ENCODE peak calls at places on chromosomes 13 and 19, in six cellular contexts. N, E, J, F, C and U are unnamed samples.
A peak's percentile ranks its signal among the peaks of the same experiment; 100 is the strongest.

GRCh38 chr19:27392027-27392632 is 1820.8 kb downstream of the UQCRFS1 start:
- DNase-seq in F (no peak), E (no peak), C (no peak), N (no peak), J (no peak), U (no peak)

GRCh38 chr13:99374994-99375805 is 68.0 kb upstream of the GPR183 start:
- DNase-seq in C (no peak), J (no peak), F (no peak), N (no peak), E (no peak), U (no peak)

GRCh38 chr13:27822258-27822872 is 30.1 kb downstream of the GSX1 start:
- DNase-seq in E (no peak), C (peak; percentile 6), N (no peak), F (no peak), J (no peak), U (no peak)

GRCh38 chr19:40831502-40832430 is 18.5 kb downstream of the CYP2A6 start:
- DNase-seq in J (peak; percentile 64), C (no peak), N (no peak), E (no peak), F (no peak), U (no peak)

GRCh38 chr13:24097064-24097463 is 63.5 kb upstream of the SPATA13 start:
- DNase-seq in J (no peak), E (no peak), N (no peak), F (peak; percentile 16), C (no peak), U (no peak)

GRCh38 chr13:113552786-113553540 is 31.6 kb upstream of the TFDP1 start:
- DNase-seq in C (peak; percentile 97), J (no peak), N (peak; percentile 40), E (no peak), F (no peak), U (no peak)

GRCh38 chr19:33399745-33400681 is 26.5 kb downstream of the CEBPG start:
- DNase-seq in N (peak; percentile 34), C (no peak), F (no peak), J (peak; percentile 63), E (no peak), U (no peak)

GRCh38 chr13:98681017-98681416 is 71.5 kb downstream of the SLC15A1 start:
- DNase-seq in E (no peak), N (no peak), C (no peak), F (no peak), J (no peak), U (no peak)

GRCh38 chr13:45807520-45808099 is 43.9 kb downstream of the SIAH3 start:
- DNase-seq in J (no peak), C (peak; percentile 63), N (no peak), E (no peak), F (peak; percentile 8), U (no peak)

GRCh38 chr13:63088226-63088625 is 1672.6 kb upstream of the PCDH20 start:
- DNase-seq in J (no peak), F (no peak), N (no peak), E (no peak), C (no peak), U (no peak)

GRCh38 chr13:75357576-75358295 is 124.2 kb downstream of the TBC1D4 start:
- DNase-seq in J (no peak), E (peak; percentile 17), F (no peak), C (peak; percentile 78), N (no peak), U (no peak)

GRCh38 chr19:38402967-38403674 is at the start of gene FAM98C:
- DNase-seq in F (peak; percentile 76), N (peak; percentile 96), E (peak; percentile 94), J (peak; percentile 98), C (peak; percentile 97), U (peak; percentile 96)
- H3K27ac ChIP-seq in F (peak within 1 kb of the TSS; percentile 72), N (peak within 1 kb of the TSS; percentile 93), E (no peak within 1 kb of the TSS), J (peak within 1 kb of the TSS; percentile 88), C (peak within 1 kb of the TSS; percentile 28), U (peak within 1 kb of the TSS; percentile 81)

DNA sequence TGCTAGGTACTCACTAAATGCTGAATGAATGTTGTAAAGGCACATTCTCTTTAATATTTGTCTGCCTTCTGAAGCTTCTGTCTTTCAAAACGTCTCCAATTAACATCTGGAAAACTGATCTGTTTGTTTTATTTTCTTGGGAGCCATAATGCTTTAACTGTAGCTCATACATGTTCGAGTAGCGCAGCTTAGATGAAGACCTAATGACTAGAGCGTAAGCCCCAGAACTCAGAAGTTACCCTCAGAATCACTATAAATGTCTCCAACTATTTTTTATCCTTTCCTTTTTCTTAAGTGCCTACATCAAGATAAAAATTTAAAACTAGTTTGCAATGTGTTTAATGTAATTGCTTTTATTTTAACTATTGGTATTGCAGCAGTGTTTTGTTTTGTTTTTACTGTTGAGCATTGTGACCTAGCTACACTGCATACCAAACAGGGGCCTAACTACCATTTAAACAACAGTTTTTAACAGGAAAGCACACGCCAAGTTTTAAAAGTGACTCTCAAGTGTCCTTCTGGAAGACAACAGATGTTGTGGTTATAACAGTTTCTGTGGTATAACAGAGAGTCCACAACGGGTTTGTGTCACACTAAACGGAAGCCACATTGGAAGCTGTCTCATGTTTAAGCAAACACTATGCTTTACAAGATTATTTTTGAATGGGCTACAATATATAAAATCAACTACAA is 42.0 kb downstream of the MRPL57 start:
- DNase-seq in C (no peak), J (no peak), N (no peak), E (no peak), F (peak; percentile 68), U (no peak)
- TF ChIP-seq POLR2AphosphoS5 in C (no peak), J (no peak), N (no peak), E (no peak), F (no peak), U (no peak)

DNA sequence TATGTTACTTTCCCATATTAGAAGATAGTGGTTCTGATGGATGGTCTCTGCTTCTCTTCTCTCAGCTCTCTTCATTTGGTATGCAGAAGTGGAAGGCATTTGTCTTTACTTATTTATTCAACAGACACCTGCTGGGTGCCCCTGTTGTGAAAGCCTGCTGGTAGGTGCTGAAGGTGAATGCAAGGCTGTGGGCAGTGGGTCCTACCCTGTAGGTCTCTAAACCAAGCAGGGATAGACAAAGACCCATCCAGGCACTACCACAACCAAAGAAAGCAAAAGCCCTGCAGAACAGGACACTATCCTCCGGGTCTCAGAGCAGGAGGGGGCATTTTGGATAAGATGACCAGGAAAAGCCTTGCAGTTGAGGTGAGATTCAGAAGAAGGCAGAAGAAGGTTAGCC is 106.1 kb downstream of the STARD13 start:
- DNase-seq in N (no peak), J (no peak), F (no peak), C (no peak), E (no peak), U (no peak)
- H3K4me1 ChIP-seq in N (no peaks in the 10 kb centered on the region), J (peaks cover 97% of the 10 kb centered on the region), F (peaks cover 17% of the 10 kb centered on the region), C (no peaks in the 10 kb centered on the region), E (peaks cover 4% of the 10 kb centered on the region), U (peaks cover 1% of the 10 kb centered on the region)

GRCh38 chr19:2461751-2462634 is 5.2 kb upstream of the LMNB2 start:
- DNase-seq in F (no peak), J (no peak), C (peak; percentile 71), N (no peak), E (no peak), U (peak; percentile 86)
- H3K27ac ChIP-seq in F (peak overlapping the region; percentile 68), J (peak overlapping the region; percentile 73), C (peak overlapping the region; percentile 61), N (no peak overlapping the region), E (no peak overlapping the region), U (peak overlapping the region; percentile 41)

GRCh38 chr13:41263261-41263971 is at the start of gene MTRF1:
- DNase-seq in J (peak; percentile 85), E (peak; percentile 21), N (peak; percentile 67), C (peak; percentile 86), F (peak; percentile 61), U (peak; percentile 77)
- TF ChIP-seq POLR2AphosphoS5 in J (peak; percentile 51), E (no peak), N (no peak), C (peak; percentile 37), F (peak; percentile 88), U (no peak)

GRCh38 chr13:39484506-39485313 is 118.3 kb downstream of the LHFPL6 start:
- DNase-seq in F (no peak), E (no peak), J (no peak), N (no peak), C (peak; percentile 38), U (no peak)
- H3K4me1 ChIP-seq in F (no peaks in the 10 kb centered on the region), E (peaks cover 11% of the 10 kb centered on the region), J (peaks cover 4% of the 10 kb centered on the region), N (no peaks in the 10 kb centered on the region), C (peaks cover 22% of the 10 kb centered on the region), U (no peaks in the 10 kb centered on the region)

GRCh38 chr13:106836186-106836802 is 268.4 kb upstream of the ARGLU1 start:
- DNase-seq in N (no peak), F (no peak), E (no peak), C (no peak), J (no peak), U (no peak)

GRCh38 chr13:106835477-106835876 is 267.5 kb upstream of the ARGLU1 start:
- DNase-seq in F (no peak), E (no peak), C (peak; percentile 2), N (no peak), J (no peak), U (no peak)
- H3K27ac ChIP-seq in F (no peak overlapping the region), E (no peak overlapping the region), C (no peak overlapping the region), N (no peak overlapping the region), J (no peak overlapping the region), U (no peak overlapping the region)

GRCh38 chr19:2081873-2082810 is 14.0 kb downstream of the MOB3A start:
- DNase-seq in N (no peak), J (no peak), E (no peak), C (no peak), F (no peak), U (peak; percentile 78)

GRCh38 chr19:2079076-2079864 is 16.9 kb downstream of the MOB3A start:
- DNase-seq in C (no peak), N (no peak), J (no peak), E (no peak), F (no peak), U (peak; percentile 65)

GRCh38 chr19:2080336-2080988 is 15.7 kb downstream of the MOB3A start:
- DNase-seq in N (no peak), E (no peak), J (no peak), C (no peak), F (no peak), U (peak; percentile 58)

GRCh38 chr19:2077833-2078619 is 18.1 kb downstream of the MOB3A start:
- DNase-seq in F (no peak), J (no peak), E (no peak), N (no peak), C (no peak), U (peak; percentile 75)

DNA sequence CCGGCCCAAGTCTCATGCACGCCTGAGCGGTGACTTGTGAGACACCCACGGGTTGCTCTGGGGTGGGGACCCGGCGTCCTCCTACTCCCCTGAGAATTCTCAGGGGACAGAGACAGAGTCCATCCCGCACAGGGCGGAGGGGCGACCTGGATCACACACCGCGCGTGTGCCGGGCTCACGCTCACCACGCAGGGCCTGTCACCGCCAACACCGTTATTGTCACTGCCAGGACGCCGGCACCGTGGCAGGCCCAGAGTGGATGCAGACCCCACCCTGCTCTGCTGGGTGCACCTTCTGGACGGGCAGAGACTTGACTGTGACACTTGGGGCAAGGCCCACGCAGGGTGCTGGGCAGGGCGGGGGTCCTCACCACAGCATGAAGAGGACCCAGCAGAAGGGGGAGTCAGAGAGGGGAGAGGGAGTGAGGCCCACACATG is 16.2 kb downstream of the MOB3A start:
- DNase-seq in N (no peak), C (no peak), J (no peak), F (no peak), E (no peak), U (peak; percentile 72)
- TF ChIP-seq POLR2AphosphoS5 in N (no peak), C (no peak), J (no peak), F (peak; percentile 19), E (no peak), U (no peak)